ENCODE peak calls at places on chromosomes 11 and 22, in eight cellular contexts. W is brain microvascular endothelial cell, U is AG09309, T is HCT116, N is WERI-Rb-1, H is AG10803, D is ovary, Y is neural crest cell. M is an unnamed sample.

GRCh38 chr22:37037669-37038068 is 13.9 kb upstream of the KCTD17 start:
- DNase-seq in W (no peak), T (no peak), D (no peak), H (no peak), U (no peak), Y (no peak), N (no peak), M (no peak)

GRCh38 chr11:115721309-115722007 is 217.2 kb upstream of the CADM1 start:
- DNase-seq in Y (no peak), N (no peak), W (no peak), D (no peak), H (no peak), U (no peak), T (no peak), M (no peak)

GRCh38 chr11:103110406-103110805 is 1.2 kb downstream of the DYNC2H1 start:
- DNase-seq in W (peak), N (no peak), Y (no peak), T (no peak), U (no peak), H (peak), D (no peak), M (no peak)

GRCh38 chr11:26048271-26048670 is 283.7 kb upstream of the ANO3 start:
- DNase-seq in N (no peak), U (no peak), D (no peak), T (no peak), W (no peak), Y (no peak), H (no peak), M (no peak)

GRCh38 chr11:112583246-112583893 is 322.7 kb upstream of the PLET1 start:
- DNase-seq in Y (no peak), T (no peak), U (no peak), H (no peak), W (no peak), D (no peak), N (no peak), M (no peak)

GRCh38 chr11:6531267-6531752 is 34.2 kb downstream of the DNHD1 start:
- DNase-seq in Y (peak), N (peak), H (peak), U (peak), W (peak), D (no peak), T (peak), M (no peak)

GRCh38 chr22:32340437-32340836 is 17.2 kb upstream of the RFPL3 start:
- DNase-seq in H (no peak), Y (peak), U (no peak), T (no peak), W (no peak), D (peak), N (no peak), M (no peak)

GRCh38 chr11:114877976-114878375 is 199.6 kb downstream of the NXPE2 start:
- DNase-seq in D (no peak), Y (no peak), W (no peak), T (no peak), N (no peak), U (no peak), H (no peak), M (no peak)

GRCh38 chr22:37206118-37206840 is 6.0 kb downstream of the SSTR3 start:
- DNase-seq in Y (no peak), D (no peak), W (no peak), N (peak), T (no peak), U (no peak), H (no peak), M (no peak)

GRCh38 chr11:76850815-76851214 is 9.9 kb upstream of the ACER3 start:
- DNase-seq in Y (no peak), H (peak), W (no peak), N (no peak), T (no peak), D (no peak), U (no peak), M (no peak)

GRCh38 chr11:35146074-35146521 is 7.1 kb downstream of the CD44 start:
- DNase-seq in T (no peak), H (no peak), Y (no peak), D (no peak), U (no peak), W (no peak), N (no peak), M (no peak)

GRCh38 chr11:31676280-31676982 is 134.7 kb downstream of the PAX6 start:
- DNase-seq in U (no peak), Y (no peak), W (no peak), T (no peak), H (no peak), N (no peak), D (no peak), M (no peak)

GRCh38 chr11:31882951-31883392 is 71.8 kb upstream of the PAX6 start:
- DNase-seq in W (peak), N (no peak), H (peak), Y (no peak), U (no peak), T (no peak), D (no peak), M (no peak)

GRCh38 chr22:44608606-44609226 is 93.3 kb upstream of the PRR5 start:
- DNase-seq in H (no peak), N (no peak), Y (no peak), D (no peak), W (no peak), U (no peak), T (no peak), M (no peak)

GRCh38 chr11:64007629-64008282 is 21.5 kb downstream of the OTUB1 start:
- DNase-seq in Y (peak), D (peak), H (no peak), U (no peak), W (no peak), N (peak), T (peak), M (peak)

GRCh38 chr22:31497148-31497938 is 1.0 kb downstream of the SFI1 start:
- DNase-seq in T (no peak), Y (no peak), H (no peak), U (no peak), W (no peak), D (no peak), N (no peak), M (no peak)

GRCh38 chr11:132249256-132249655 is 878.8 kb downstream of the NTM start:
- DNase-seq in Y (no peak), N (no peak), H (no peak), U (no peak), T (no peak), D (no peak), W (no peak), M (no peak)

GRCh38 chr22:32920032-32920628 is 118.6 kb downstream of the TIMP3 start:
- DNase-seq in T (no peak), N (no peak), U (peak), Y (no peak), H (peak), D (peak), W (no peak), M (no peak)

GRCh38 chr11:197741-198235 is 4.9 kb downstream of the SCGB1C1 start:
- DNase-seq in U (no peak), T (no peak), D (peak), H (no peak), N (no peak), W (no peak), Y (no peak), M (peak)

GRCh38 chr22:40326905-40327735 is 19.2 kb upstream of the ADSL start:
- DNase-seq in Y (no peak), D (no peak), U (no peak), N (no peak), W (no peak), T (no peak), H (peak), M (no peak)

GRCh38 chr22:37500745-37501144 is 14.6 kb upstream of the MFNG start:
- DNase-seq in H (no peak), T (no peak), D (no peak), U (no peak), N (no peak), W (no peak), Y (no peak), M (no peak)

GRCh38 chr22:48101704-48102103 is 1339.3 kb downstream of the TBC1D22A start:
- DNase-seq in W (no peak), U (no peak), N (no peak), Y (no peak), H (no peak), D (no peak), T (no peak), M (no peak)

GRCh38 chr11:86245369-86246292 is 1.1 kb downstream of the EED start:
- DNase-seq in U (no peak), D (no peak), H (no peak), Y (peak), W (no peak), N (peak), T (no peak), M (no peak)

GRCh38 chr11:84476581-84476980 is 1150.6 kb downstream of the DLG2 start:
- DNase-seq in H (peak), T (no peak), D (no peak), U (no peak), N (no peak), Y (no peak), W (peak), M (no peak)

GRCh38 chr11:9982796-9983579 is 311.0 kb downstream of the SBF2 start:
- DNase-seq in U (no peak), Y (peak), W (peak), N (peak), T (peak), H (no peak), D (no peak), M (no peak)

GRCh38 chr11:72058416-72059034 is 21.8 kb downstream of the NUMA1 start:
- DNase-seq in T (no peak), N (no peak), W (peak), Y (no peak), H (peak), D (no peak), U (no peak), M (no peak)

GRCh38 chr22:30649430-30650007 is 13.9 kb downstream of the SLC35E4 start:
- DNase-seq in T (peak), D (no peak), U (no peak), W (peak), H (peak), Y (no peak), N (no peak), M (no peak)

GRCh38 chr22:42991010-42991651 is 23.8 kb downstream of the PACSIN2 start:
- DNase-seq in D (no peak), W (peak), H (peak), N (no peak), T (no peak), Y (no peak), U (peak), M (peak)

GRCh38 chr11:130125638-130126037 is 33.9 kb upstream of the ST14 start:
- DNase-seq in Y (no peak), T (no peak), H (no peak), N (no peak), W (no peak), D (no peak), U (no peak), M (no peak)

GRCh38 chr22:29187831-29188230 is 17.9 kb upstream of the EMID1 start:
- DNase-seq in H (peak), W (no peak), T (no peak), N (no peak), Y (no peak), U (no peak), D (no peak), M (no peak)

GRCh38 chr11:131817701-131818188 is 447.3 kb downstream of the NTM start:
- DNase-seq in U (no peak), Y (no peak), W (no peak), N (no peak), T (no peak), D (no peak), H (no peak), M (no peak)

GRCh38 chr22:42608481-42609361 is 6.0 kb downstream of the POLDIP3 start:
- DNase-seq in W (peak), D (no peak), U (no peak), Y (no peak), T (no peak), H (peak), N (no peak), M (no peak)

GRCh38 chr11:111978028-111978771 is 41.1 kb downstream of the DIXDC1 start:
- DNase-seq in Y (peak), U (peak), D (peak), H (peak), T (no peak), N (peak), W (peak), M (no peak)

GRCh38 chr11:114705280-114706024 is 27.1 kb downstream of the NXPE2 start:
- DNase-seq in N (no peak), W (no peak), H (no peak), Y (no peak), U (no peak), T (no peak), D (no peak), M (no peak)

GRCh38 chr11:31375866-31376265 is 6.2 kb downstream of the DNAJC24 start:
- DNase-seq in T (no peak), N (no peak), W (no peak), H (no peak), D (no peak), U (no peak), Y (no peak), M (no peak)

GRCh38 chr11:87295237-87295636 is 257.5 kb downstream of the TMEM135 start:
- DNase-seq in H (no peak), W (no peak), D (no peak), U (no peak), N (peak), Y (no peak), T (no peak), M (no peak)

GRCh38 chr22:19066531-19067271 is 55.5 kb downstream of the DGCR2 start:
- DNase-seq in D (no peak), T (no peak), Y (no peak), W (peak), N (no peak), U (peak), H (peak), M (no peak)

GRCh38 chr11:8192896-8193209 is 24.0 kb upstream of the RIC3 start:
- DNase-seq in N (no peak), D (no peak), Y (no peak), H (no peak), U (no peak), T (no peak), W (no peak), M (no peak)
- TF ChIP-seq CTCF in N (no peak), D (no peak), Y (no peak), H (no peak), U (no peak), T (no peak), W (no peak), M (no peak)

GRCh38 chr11:75326439-75326810 is 25.0 kb downstream of the ARRB1 start:
- DNase-seq in U (no peak), W (no peak), Y (no peak), T (no peak), H (no peak), D (no peak), N (no peak), M (no peak)

GRCh38 chr11:75323609-75324008 is 27.9 kb downstream of the ARRB1 start:
- DNase-seq in Y (no peak), D (no peak), T (no peak), H (no peak), N (no peak), U (no peak), W (no peak), M (no peak)

GRCh38 chr11:75324740-75325139 is 26.7 kb downstream of the ARRB1 start:
- DNase-seq in D (no peak), W (no peak), N (no peak), U (no peak), T (no peak), H (no peak), Y (no peak), M (no peak)

GRCh38 chr11:75325713-75326438 is 25.6 kb downstream of the ARRB1 start:
- DNase-seq in D (no peak), W (peak), H (peak), Y (no peak), U (peak), T (peak), N (no peak), M (peak)

DNA sequence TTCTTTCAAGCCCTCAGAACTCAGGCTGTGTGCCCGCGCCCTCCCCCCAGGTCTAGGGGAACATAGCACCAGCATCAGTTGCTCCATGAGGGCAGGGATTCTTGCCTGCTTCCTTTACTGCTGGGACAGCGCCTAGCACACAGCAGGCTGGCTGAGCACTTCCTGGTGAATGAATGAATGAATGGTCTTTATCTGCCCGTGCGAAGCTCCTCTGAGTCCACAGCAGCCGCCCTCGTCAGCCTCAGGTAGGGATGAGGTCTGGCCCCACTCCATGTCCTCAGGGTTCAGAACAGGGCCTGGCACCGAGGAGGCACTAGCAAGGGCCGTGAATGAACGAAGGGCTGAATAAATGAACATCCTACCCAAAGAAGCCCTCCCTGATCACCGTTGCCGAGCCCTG is 27.3 kb downstream of the ARRB1 start:
- DNase-seq in W (no peak), D (no peak), T (no peak), U (no peak), H (no peak), N (no peak), Y (no peak), M (no peak)
- TF ChIP-seq CTCF in W (no peak), D (no peak), T (no peak), U (no peak), H (no peak), N (no peak), Y (no peak), M (no peak)

GRCh38 chr11:73252577-73253191 is 19.5 kb upstream of the P2RY6 start:
- DNase-seq in T (peak), U (no peak), H (no peak), Y (no peak), N (peak), D (no peak), W (no peak), M (no peak)

GRCh38 chr11:73246303-73246702 is 25.8 kb upstream of the P2RY6 start:
- DNase-seq in N (no peak), T (no peak), H (no peak), W (no peak), Y (no peak), U (no peak), D (no peak), M (no peak)

GRCh38 chr11:73248526-73249185 is 23.5 kb upstream of the P2RY6 start:
- DNase-seq in T (no peak), Y (no peak), U (no peak), N (no peak), W (no peak), D (no peak), H (no peak), M (no peak)

GRCh38 chr11:73249304-73249703 is 22.8 kb upstream of the P2RY6 start:
- DNase-seq in D (no peak), U (no peak), W (no peak), T (no peak), Y (no peak), N (no peak), H (no peak), M (no peak)

GRCh38 chr11:73249858-73250773 is 22.0 kb upstream of the P2RY6 start:
- DNase-seq in T (no peak), D (no peak), Y (no peak), U (no peak), N (no peak), H (no peak), W (no peak), M (no peak)
- TF ChIP-seq CTCF in T (no peak), D (no peak), Y (no peak), U (no peak), N (no peak), H (no peak), W (no peak), M (no peak)

DNA sequence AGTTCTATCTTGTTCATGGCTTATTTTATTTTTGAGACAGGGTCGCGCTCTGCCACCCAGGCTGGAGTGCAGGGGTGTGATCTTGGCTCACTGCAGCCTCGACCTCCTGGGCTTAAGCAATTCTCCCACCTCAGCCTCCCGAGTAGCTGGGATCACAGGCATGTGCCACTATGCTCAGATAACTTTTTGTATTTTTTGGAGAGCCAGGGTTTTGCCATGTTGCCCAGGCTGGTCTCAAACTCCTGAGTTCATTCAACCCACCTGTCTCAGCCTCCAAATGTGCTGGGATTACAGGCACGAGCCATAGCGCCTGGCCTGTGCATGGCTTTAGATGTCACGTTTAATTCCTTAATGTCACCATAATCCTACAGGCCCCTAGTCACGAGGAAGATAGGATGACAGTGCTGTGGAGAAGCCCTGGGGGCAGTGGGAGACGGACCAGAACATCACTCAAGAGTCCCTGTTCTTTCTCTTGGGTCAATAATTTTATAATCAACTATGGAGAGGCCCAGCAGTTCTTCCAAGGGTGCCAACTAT is 99.5 kb downstream of the RDX start:
- DNase-seq in Y (no peak), U (no peak), D (no peak), H (no peak), W (no peak), N (peak), T (no peak), M (no peak)
- TF ChIP-seq CTCF in Y (no peak), U (no peak), D (no peak), H (no peak), W (no peak), N (no peak), T (no peak), M (no peak)

GRCh38 chr11:1765871-1766718 is 2.4 kb upstream of the CTSD start:
- DNase-seq in N (no peak), D (no peak), U (no peak), Y (no peak), W (no peak), T (no peak), H (no peak), M (no peak)

GRCh38 chr11:1762537-1763302 is 1.0 kb downstream of the CTSD start:
- DNase-seq in N (no peak), U (no peak), T (peak), D (no peak), W (no peak), H (no peak), Y (no peak), M (peak)

GRCh38 chr11:1761857-1762536 is 1.7 kb downstream of the CTSD start:
- DNase-seq in U (no peak), N (no peak), W (no peak), D (no peak), H (peak), Y (no peak), T (no peak), M (no peak)

GRCh38 chr11:1763336-1763795 is 361 bp downstream of the CTSD start:
- DNase-seq in N (no peak), D (no peak), H (no peak), T (no peak), W (no peak), Y (no peak), U (no peak), M (no peak)

DNA sequence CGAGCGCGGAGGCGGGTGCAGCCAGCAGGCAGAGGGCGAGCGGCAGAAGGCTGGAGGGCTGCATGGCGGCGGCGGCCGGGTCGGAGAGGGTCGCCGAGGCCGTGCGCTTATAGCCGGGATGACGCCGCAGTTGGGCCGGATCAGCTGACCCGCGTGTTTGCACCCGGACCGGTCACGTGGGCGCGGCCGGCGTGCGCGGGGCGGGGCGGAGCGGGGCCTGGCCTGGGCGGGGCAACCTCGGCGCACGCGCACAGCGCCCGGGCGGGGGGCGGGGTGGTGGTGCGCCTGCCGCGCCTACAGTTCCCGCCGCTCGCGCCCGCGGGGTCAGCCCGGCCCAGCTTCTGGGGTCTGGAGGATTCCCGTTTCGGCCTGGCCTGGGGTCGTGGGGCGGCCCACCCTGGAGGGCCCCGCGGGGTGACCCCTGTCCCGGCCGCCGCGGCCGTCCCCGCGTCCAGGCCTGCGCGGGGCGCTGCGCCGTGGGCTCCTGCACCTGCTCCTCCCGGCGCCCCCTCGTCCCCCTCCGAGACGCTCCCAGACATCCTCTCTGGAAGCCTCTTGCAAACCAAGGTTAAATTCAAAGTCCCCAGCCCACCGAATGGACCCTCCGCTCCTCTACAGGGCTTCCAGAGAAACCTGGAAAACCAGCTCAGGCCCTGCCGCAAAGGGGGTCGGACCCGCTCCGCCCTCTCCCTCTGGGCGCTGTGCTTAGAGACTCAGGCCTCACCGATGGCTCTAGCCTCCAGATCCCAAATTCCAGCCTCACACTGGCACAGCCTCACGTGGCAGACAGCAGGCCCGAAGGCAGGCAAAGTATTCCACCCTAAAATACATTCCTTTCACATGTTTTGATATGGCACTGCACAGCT is at the start of gene CTSD:
- DNase-seq in U (no peak), W (peak), D (peak), Y (peak), H (peak), T (peak), N (peak), M (peak)
- TF ChIP-seq CTCF in U (no peak), W (no peak), D (no peak), Y (no peak), H (no peak), T (no peak), N (peak), M (no peak)